ENCODE peak calls at places on chromosome 21, in seven cellular contexts. N, R, U, I, K, G and V are unnamed samples.

GRCh38 chr21:14991957-14992356 is 72.8 kb downstream of the NRIP1 start:
- DNase-seq in N (no peak), R (no peak), U (no peak), I (no peak), K (no peak), G (no peak), V (no peak)

GRCh38 chr21:38803075-38803474 is 2.7 kb upstream of the ETS2 start:
- DNase-seq in N (no peak), R (no peak), U (no peak), I (no peak), K (no peak), G (no peak), V (no peak)

GRCh38 chr21:16420086-16420724 is 690.4 kb downstream of the USP25 start:
- DNase-seq in N (peak), R (peak), U (no peak), I (peak), K (no peak), G (no peak), V (peak)

GRCh38 chr21:31895069-31895851 is 22.4 kb downstream of the HUNK start:
- DNase-seq in N (no peak), R (no peak), U (no peak), I (no peak), K (no peak), G (no peak), V (peak)

GRCh38 chr21:35475768-35476167 is 426.7 kb upstream of the RUNX1 start:
- DNase-seq in N (no peak), R (peak), U (no peak), I (peak), K (peak), G (no peak), V (peak)

GRCh38 chr21:14306143-14306907 is 76.6 kb downstream of the HSPA13 start:
- DNase-seq in N (no peak), R (no peak), U (no peak), I (peak), K (no peak), G (peak), V (peak)

GRCh38 chr21:15669247-15669646 is 60.5 kb upstream of the USP25 start:
- DNase-seq in N (no peak), R (peak), U (no peak), I (peak), K (no peak), G (no peak), V (peak)

GRCh38 chr21:31974454-31974985 is 101.7 kb downstream of the HUNK start:
- DNase-seq in N (no peak), R (no peak), U (no peak), I (no peak), K (no peak), G (no peak), V (no peak)

GRCh38 chr21:29342394-29342957 is 43.8 kb downstream of the BACH1 start:
- DNase-seq in N (peak), R (peak), U (peak), I (peak), K (peak), G (no peak), V (peak)

GRCh38 chr21:36909423-36909822 is 57.0 kb downstream of the HLCS start:
- DNase-seq in N (no peak), R (no peak), U (peak), I (no peak), K (no peak), G (no peak), V (no peak)

GRCh38 chr21:31337086-31337485 is 7.0 kb downstream of the TIAM1 start:
- DNase-seq in N (no peak), R (no peak), U (no peak), I (no peak), K (no peak), G (no peak), V (no peak)

GRCh38 chr21:16071082-16071481 is 341.3 kb downstream of the USP25 start:
- DNase-seq in N (peak), R (peak), U (no peak), I (peak), K (no peak), G (no peak), V (peak)

GRCh38 chr21:23725576-23725975 is 1881.7 kb downstream of the MRPL39 start:
- DNase-seq in N (no peak), R (no peak), U (no peak), I (no peak), K (no peak), G (no peak), V (no peak)

GRCh38 chr21:32245971-32246370 is 32.9 kb downstream of the MIS18A start:
- DNase-seq in N (no peak), R (no peak), U (no peak), I (no peak), K (no peak), G (no peak), V (no peak)

GRCh38 chr21:34840693-34841092 is 171.9 kb downstream of the CLIC6 start:
- DNase-seq in N (no peak), R (no peak), U (no peak), I (no peak), K (no peak), G (no peak), V (no peak)

GRCh38 chr21:15130751-15131150 is 66.0 kb upstream of the NRIP1 start:
- DNase-seq in N (no peak), R (peak), U (no peak), I (peak), K (no peak), G (no peak), V (no peak)

GRCh38 chr21:35597750-35598339 is 462.5 kb downstream of the SETD4 start:
- DNase-seq in N (no peak), R (no peak), U (no peak), I (no peak), K (no peak), G (no peak), V (no peak)

GRCh38 chr21:36661511-36662309 is 37.2 kb upstream of the SIM2 start:
- DNase-seq in N (peak), R (peak), U (peak), I (peak), K (no peak), G (no peak), V (peak)

GRCh38 chr21:28069446-28069845 is 923.2 kb downstream of the LTN1 start:
- DNase-seq in N (no peak), R (peak), U (no peak), I (peak), K (peak), G (no peak), V (peak)

GRCh38 chr21:16084776-16085364 is 355.1 kb downstream of the USP25 start:
- DNase-seq in N (peak), R (peak), U (no peak), I (peak), K (no peak), G (no peak), V (peak)

GRCh38 chr21:39064325-39065012 is 118.8 kb downstream of the PSMG1 start:
- DNase-seq in N (no peak), R (no peak), U (no peak), I (no peak), K (no peak), G (no peak), V (no peak)

GRCh38 chr21:46667191-46667734 is 31.8 kb downstream of the PRMT2 start:
- DNase-seq in N (no peak), R (peak), U (no peak), I (peak), K (no peak), G (no peak), V (peak)

GRCh38 chr21:35332841-35333426 is 283.8 kb upstream of the RUNX1 start:
- DNase-seq in N (no peak), R (no peak), U (no peak), I (no peak), K (no peak), G (no peak), V (no peak)

GRCh38 chr21:38965910-38966504 is 160.3 kb downstream of the ETS2 start:
- DNase-seq in N (no peak), R (no peak), U (peak), I (no peak), K (no peak), G (peak), V (no peak)

GRCh38 chr21:29580886-29581285 is 282.2 kb downstream of the BACH1 start:
- DNase-seq in N (no peak), R (no peak), U (no peak), I (no peak), K (no peak), G (no peak), V (no peak)

GRCh38 chr21:39060485-39061099 is 122.7 kb downstream of the PSMG1 start:
- DNase-seq in N (no peak), R (no peak), U (no peak), I (no peak), K (no peak), G (no peak), V (no peak)

GRCh38 chr21:39349211-39350093 is 564 bp upstream of the HMGN1 start:
- DNase-seq in N (peak), R (peak), U (peak), I (peak), K (no peak), G (peak), V (peak)

GRCh38 chr21:36428789-36429671 is 43.8 kb downstream of the CHAF1B start:
- DNase-seq in N (no peak), R (no peak), U (no peak), I (peak), K (no peak), G (no peak), V (no peak)

GRCh38 chr21:8992731-8993174 is 1528.6 kb upstream of the TPTE start:
- DNase-seq in N (no peak), R (no peak), U (no peak), I (no peak), K (no peak), G (no peak), V (no peak)

GRCh38 chr21:36776981-36777617 is 78.2 kb downstream of the SIM2 start:
- DNase-seq in N (no peak), R (no peak), U (no peak), I (no peak), K (no peak), G (no peak), V (no peak)

GRCh38 chr21:14942801-14943490 is 121.9 kb downstream of the NRIP1 start:
- DNase-seq in N (no peak), R (peak), U (no peak), I (peak), K (no peak), G (no peak), V (peak)

GRCh38 chr21:22575165-22575584 is 1577.0 kb downstream of the NCAM2 start:
- DNase-seq in N (no peak), R (no peak), U (no peak), I (no peak), K (no peak), G (peak), V (no peak)
- TF ChIP-seq CTCF in N (peak), R (peak), U (no peak), I (no peak), K (no peak), G (peak), V (no peak)

GRCh38 chr21:45288441-45288841 is 746 bp upstream of the POFUT2 start:
- DNase-seq in N (no peak), R (no peak), U (no peak), I (no peak), K (no peak), G (no peak), V (no peak)

GRCh38 chr21:45287438-45288391 is at the start of gene POFUT2:
- DNase-seq in N (peak), R (peak), U (peak), I (peak), K (no peak), G (peak), V (peak)

GRCh38 chr21:45289134-45289533 is 1.4 kb upstream of the POFUT2 start:
- DNase-seq in N (no peak), R (no peak), U (no peak), I (no peak), K (no peak), G (no peak), V (no peak)

GRCh38 chr21:45285266-45285931 is 2.3 kb downstream of the POFUT2 start:
- DNase-seq in N (no peak), R (no peak), U (no peak), I (no peak), K (no peak), G (no peak), V (no peak)

GRCh38 chr21:45286671-45287437 is 841 bp downstream of the POFUT2 start:
- DNase-seq in N (no peak), R (no peak), U (no peak), I (no peak), K (no peak), G (no peak), V (no peak)
- H3K4me3 ChIP-seq in N (peak), R (peak), U (peak), I (peak), K (peak), G (peak), V (peak)

DNA sequence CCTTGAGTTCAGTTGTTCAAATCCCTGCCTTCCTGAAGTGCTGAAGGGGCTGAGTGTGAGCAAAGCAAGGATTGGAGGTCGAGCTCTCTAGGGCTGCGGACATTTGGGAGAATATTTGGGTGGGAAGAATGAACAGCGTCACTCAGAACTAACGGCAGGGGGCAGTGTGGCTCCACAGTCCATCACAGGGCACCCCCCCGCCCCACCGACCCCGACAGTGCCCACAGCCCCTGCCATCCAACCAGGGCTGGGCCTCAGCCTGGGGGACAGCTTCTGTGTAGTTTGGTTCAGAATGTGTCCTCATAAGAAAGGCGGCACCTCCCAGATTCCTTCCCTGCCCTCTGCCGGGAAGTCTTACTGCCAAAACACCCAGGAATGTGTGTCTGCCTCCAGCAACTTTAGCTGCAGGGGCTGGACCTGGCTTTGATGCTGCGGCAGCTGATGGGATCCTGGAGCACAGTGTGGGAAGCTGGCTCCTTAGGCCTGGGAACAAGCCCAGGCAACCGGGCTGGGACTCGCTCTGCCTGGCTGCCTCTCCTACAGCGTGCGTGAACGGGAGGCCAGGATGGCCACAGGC is 104.8 kb upstream of the TMPRSS2 start:
- DNase-seq in N (peak), R (peak), U (peak), I (peak), K (peak), G (no peak), V (peak)
- TF ChIP-seq CTCF in N (peak), R (peak), U (peak), I (peak), K (peak), G (peak), V (peak)

GRCh38 chr21:43917515-43918384 is 52.7 kb downstream of the AGPAT3 start:
- DNase-seq in N (no peak), R (no peak), U (no peak), I (no peak), K (no peak), G (peak), V (no peak)
- H3K4me3 ChIP-seq in N (no peak), R (no peak), U (no peak), I (no peak), K (no peak), G (peak), V (no peak)

DNA sequence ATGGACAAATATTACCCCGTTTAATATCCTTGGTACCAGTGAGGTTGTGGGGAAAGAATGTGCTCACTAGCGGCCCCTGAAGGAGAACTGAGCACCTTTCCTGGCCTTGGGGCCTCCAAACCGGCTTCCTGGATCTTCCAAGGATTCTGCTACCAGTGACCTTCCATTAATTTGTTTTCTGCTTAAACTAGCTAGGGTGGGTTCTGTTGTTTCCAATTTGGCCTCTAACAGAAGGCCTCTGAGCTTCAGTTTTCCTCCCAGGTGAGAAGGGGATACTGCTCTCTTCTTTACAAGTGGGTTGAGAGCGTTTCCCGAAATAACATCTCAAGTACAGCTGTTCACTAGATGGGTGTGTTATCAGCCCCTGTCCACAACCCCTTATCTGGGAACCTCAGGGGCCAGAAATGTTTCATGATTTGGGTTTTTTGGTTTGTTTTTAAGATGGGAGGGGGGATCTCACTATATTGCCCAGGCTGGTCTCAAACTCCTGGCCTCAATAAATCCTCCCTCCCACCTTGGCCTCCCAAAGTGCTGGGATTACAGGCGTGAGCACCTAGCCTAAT is 16.9 kb upstream of the IFNGR2 start:
- DNase-seq in N (no peak), R (no peak), U (no peak), I (no peak), K (no peak), G (no peak), V (no peak)
- TF ChIP-seq CTCF in N (no peak), R (peak), U (no peak), I (peak), K (no peak), G (peak), V (peak)

GRCh38 chr21:42644223-42645208 is 8.9 kb upstream of the PDE9A start:
- DNase-seq in N (peak), R (peak), U (no peak), I (peak), K (no peak), G (no peak), V (no peak)

GRCh38 chr21:42639646-42640152 is 13.7 kb upstream of the PDE9A start:
- DNase-seq in N (no peak), R (no peak), U (no peak), I (no peak), K (no peak), G (no peak), V (no peak)

GRCh38 chr21:42640486-42640885 is 12.9 kb upstream of the PDE9A start:
- DNase-seq in N (no peak), R (no peak), U (no peak), I (no peak), K (no peak), G (no peak), V (no peak)

GRCh38 chr21:42642219-42642745 is 11.1 kb upstream of the PDE9A start:
- DNase-seq in N (no peak), R (no peak), U (no peak), I (no peak), K (no peak), G (no peak), V (no peak)

GRCh38 chr21:42641311-42642218 is 11.9 kb upstream of the PDE9A start:
- DNase-seq in N (peak), R (no peak), U (no peak), I (peak), K (no peak), G (no peak), V (no peak)
- H3K4me3 ChIP-seq in N (no peak), R (no peak), U (no peak), I (no peak), K (no peak), G (no peak), V (no peak)

GRCh38 chr21:26846036-26846931 is 1.1 kb upstream of the ADAMTS1 start:
- DNase-seq in N (peak), R (peak), U (no peak), I (peak), K (no peak), G (no peak), V (peak)

GRCh38 chr21:26844258-26845065 is 747 bp downstream of the ADAMTS1 start:
- DNase-seq in N (peak), R (peak), U (no peak), I (no peak), K (no peak), G (peak), V (peak)

GRCh38 chr21:26843912-26844257 is 1.3 kb downstream of the ADAMTS1 start:
- DNase-seq in N (no peak), R (peak), U (no peak), I (peak), K (no peak), G (peak), V (peak)

GRCh38 chr21:26845750-26846035 is 484 bp upstream of the ADAMTS1 start:
- DNase-seq in N (no peak), R (no peak), U (no peak), I (no peak), K (no peak), G (no peak), V (peak)

GRCh38 chr21:26845066-26845749 is at the start of gene ADAMTS1:
- DNase-seq in N (peak), R (peak), U (no peak), I (peak), K (no peak), G (peak), V (peak)
- TF ChIP-seq CTCF in N (peak), R (peak), U (no peak), I (no peak), K (peak), G (no peak), V (peak)

DNA sequence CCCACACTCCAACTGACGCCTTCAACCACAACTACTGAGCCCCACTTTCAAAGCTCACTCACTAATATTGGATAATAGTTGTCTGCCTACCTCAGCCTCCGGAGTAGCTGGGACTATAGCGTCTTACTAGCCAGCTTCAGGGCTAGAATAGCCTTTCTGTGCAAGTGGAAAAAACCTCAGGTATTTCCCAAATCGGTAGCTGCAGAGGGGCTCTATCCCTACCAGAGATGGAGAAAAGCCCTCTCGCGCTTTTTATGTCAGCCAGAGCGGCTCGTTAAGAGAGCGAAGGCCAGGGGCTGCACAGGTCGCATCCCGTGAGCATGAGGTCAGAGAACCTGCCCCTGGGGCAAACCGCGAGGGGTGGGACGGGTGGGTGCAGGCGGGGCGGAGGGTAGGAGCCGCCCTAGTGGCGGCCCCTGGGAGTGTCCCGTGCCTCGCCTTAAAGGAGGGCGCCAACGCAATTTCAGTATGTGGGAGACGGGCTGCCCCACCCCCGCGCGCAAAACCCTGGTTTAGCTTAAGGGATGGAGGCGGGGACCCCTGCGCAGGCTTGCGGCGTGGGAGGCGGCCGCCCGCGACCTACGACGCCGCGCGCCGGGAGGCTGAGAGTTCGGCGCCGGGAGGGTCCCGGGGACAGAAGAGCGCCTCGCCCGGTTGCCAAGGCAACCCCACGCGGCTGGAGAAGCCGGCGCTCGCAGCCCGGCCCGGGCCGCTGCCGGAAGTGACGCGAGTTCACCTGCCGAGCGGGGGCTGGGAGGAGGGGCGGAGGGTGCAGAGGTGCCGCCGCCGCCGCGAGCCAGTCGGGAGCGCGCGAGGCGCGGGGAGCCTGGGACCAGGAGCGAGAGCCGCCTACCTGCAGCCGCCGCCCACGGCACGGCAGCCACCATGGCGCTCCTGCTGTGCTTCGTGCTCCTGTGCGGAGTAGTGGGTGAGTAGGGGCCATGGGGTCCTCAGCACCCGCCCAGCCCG is at the start of gene CXADR:
- DNase-seq in N (peak), R (peak), U (peak), I (no peak), K (no peak), G (peak), V (no peak)
- H3K4me3 ChIP-seq in N (peak), R (peak), U (peak), I (peak), K (peak), G (peak), V (peak)

GRCh38 chr21:19771881-19772280 is 1226.3 kb upstream of the NCAM2 start:
- DNase-seq in N (no peak), R (no peak), U (no peak), I (no peak), K (no peak), G (no peak), V (no peak)

GRCh38 chr21:19767546-19767945 is 1230.7 kb upstream of the NCAM2 start:
- DNase-seq in N (no peak), R (no peak), U (no peak), I (no peak), K (no peak), G (no peak), V (no peak)
- TF ChIP-seq CTCF in N (no peak), R (no peak), U (no peak), I (no peak), K (no peak), G (no peak), V (no peak)